ENCODE peak calls at places on chromosomes 16 and 17, in eight cellular contexts. C, V, Y, A, L, J, Z and U are unnamed samples. For H3K4me1 and H3K36me3, the result is how much of the 10 kb centered on the place peaks cover.

GRCh38 chr17:80105762-80106161 is 4.4 kb downstream of the GAA start:
- DNase-seq in C (no peak), A (peak), Z (peak), L (no peak), J (no peak), Y (peak), V (no peak), U (no peak)

GRCh38 chr17:7716901-7717755 is at the start of gene DNAH2:
- DNase-seq in C (peak), A (peak), L (peak), V (no peak), J (no peak), Z (peak), Y (peak), U (peak)

GRCh38 chr16:3281222-3281621 is 2.1 kb upstream of the ZNF263 start:
- DNase-seq in C (peak), V (no peak), L (no peak), Z (no peak), J (no peak), A (no peak), Y (no peak), U (no peak)

GRCh38 chr17:5950871-5951270 is 119.3 kb upstream of the WSCD1 start:
- DNase-seq in J (no peak), L (peak), V (no peak), A (no peak), C (no peak), Z (no peak), Y (no peak), U (no peak)

GRCh38 chr17:60230358-60230757 is 80.6 kb downstream of the CA4 start:
- DNase-seq in A (no peak), Z (no peak), L (no peak), C (no peak), Y (no peak), J (no peak), V (no peak), U (no peak)

GRCh38 chr16:89217388-89218191 is at the start of gene ZNF778:
- DNase-seq in Y (peak), C (peak), A (peak), J (peak), V (peak), Z (peak), L (peak), U (peak)

GRCh38 chr16:27759947-27760844 is 210.3 kb downstream of the KATNIP start:
- DNase-seq in Z (no peak), J (no peak), Y (no peak), C (no peak), V (no peak), L (no peak), A (no peak), U (no peak)

GRCh38 chr16:77686385-77686784 is 35.9 kb upstream of the NUDT7 start:
- DNase-seq in A (no peak), V (no peak), C (no peak), Z (no peak), J (no peak), L (no peak), Y (no peak), U (no peak)

GRCh38 chr17:74797824-74798223 is 21.7 kb upstream of the NAT9 start:
- DNase-seq in C (no peak), Z (no peak), L (no peak), V (no peak), A (no peak), J (no peak), Y (no peak), U (no peak)

GRCh38 chr16:4496305-4496704 is 20.1 kb downstream of the HMOX2 start:
- DNase-seq in C (no peak), V (no peak), A (peak), L (no peak), Y (no peak), J (no peak), Z (no peak), U (no peak)

DNA sequence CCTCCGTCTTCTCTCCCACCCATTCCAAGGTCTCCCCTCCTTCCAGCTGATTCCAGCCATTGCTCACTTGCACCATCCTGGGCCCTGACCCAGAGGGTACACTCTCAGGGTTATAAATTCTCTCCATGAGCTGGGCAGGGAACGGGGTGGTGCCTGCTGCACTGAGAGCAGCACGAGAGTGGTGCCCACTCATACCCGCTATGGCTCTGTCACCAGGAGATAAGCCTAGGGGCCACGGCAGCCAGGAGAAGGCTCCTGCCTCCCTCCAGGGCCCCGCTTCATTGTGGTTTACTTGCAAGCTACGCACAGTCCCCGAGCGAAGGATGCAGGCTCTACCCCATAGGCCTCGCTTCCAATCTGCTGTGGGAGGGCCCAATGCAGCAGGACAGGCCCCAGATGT is 48.6 kb downstream of the VAC14 start:
- DNase-seq in A (no peak), Y (no peak), V (no peak), C (no peak), L (no peak), Z (no peak), J (no peak), U (no peak)
- H3K4me1 ChIP-seq in A (under half), Y (half or more), V (under half), C (under half), L (under half), Z (under half), J (under half), U (under half)

GRCh38 chr17:82926081-82926480 is 86.3 kb upstream of the ZNF750 start:
- DNase-seq in A (no peak), Y (no peak), J (no peak), Z (peak), L (no peak), V (no peak), C (no peak), U (no peak)
- H3K36me3 ChIP-seq in A (under half), Y (half or more), J (half or more), Z (under half), L (under half), V (under half), C (under half), U (under half)

DNA sequence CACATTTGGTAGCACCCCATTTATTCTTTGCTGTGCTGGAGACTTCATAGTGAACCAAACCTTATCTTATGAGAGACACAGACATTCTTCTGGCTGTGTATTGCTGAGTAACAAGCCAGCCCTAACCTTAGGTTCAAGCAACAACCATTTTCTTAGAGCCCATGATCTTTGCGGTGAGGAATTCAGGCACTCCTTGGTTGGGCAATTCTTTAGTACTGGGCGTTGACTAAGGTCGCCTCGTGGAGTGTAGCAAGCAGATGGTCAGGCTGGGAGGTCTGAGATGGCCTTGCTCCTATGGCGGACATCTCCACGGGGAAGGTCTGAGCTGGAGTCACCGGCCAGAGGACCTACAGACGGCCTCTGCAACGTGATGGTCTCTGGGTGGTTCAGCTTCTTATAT is 43.1 kb downstream of the ARSG start:
- DNase-seq in J (no peak), A (peak), Z (no peak), C (no peak), Y (no peak), L (no peak), V (no peak), U (no peak)
- H3K27ac ChIP-seq in J (no peak), A (no peak), Z (no peak), C (no peak), Y (no peak), L (no peak), V (no peak), U (no peak)

GRCh38 chr17:57480438-57481196 is 224.3 kb downstream of the MSI2 start:
- DNase-seq in A (peak), Z (no peak), Y (no peak), L (no peak), C (no peak), V (no peak), J (no peak), U (no peak)

GRCh38 chr17:57484081-57484666 is 227.9 kb downstream of the MSI2 start:
- DNase-seq in L (no peak), Y (no peak), V (no peak), A (no peak), C (no peak), Z (no peak), J (no peak), U (no peak)

GRCh38 chr17:57478851-57479250 is 222.5 kb downstream of the MSI2 start:
- DNase-seq in L (no peak), Z (no peak), Y (no peak), C (no peak), J (no peak), V (no peak), A (no peak), U (no peak)

GRCh38 chr17:57482657-57483056 is 226.3 kb downstream of the MSI2 start:
- DNase-seq in A (no peak), Z (no peak), L (no peak), J (no peak), V (no peak), C (no peak), Y (no peak), U (no peak)

GRCh38 chr17:57481901-57482300 is 225.6 kb downstream of the MSI2 start:
- DNase-seq in C (peak), L (no peak), Z (no peak), V (no peak), A (peak), J (no peak), Y (no peak), U (no peak)
- H3K4me1 ChIP-seq in C (under half), L (under half), Z (under half), V (under half), A (under half), J (under half), Y (under half), U (under half)

GRCh38 chr16:68985855-68986254 is 119.6 kb upstream of the HAS3 start:
- DNase-seq in Y (no peak), A (peak), C (no peak), V (no peak), J (no peak), Z (no peak), L (no peak), U (no peak)
- H3K36me3 ChIP-seq in Y (under half), A (under half), C (under half), V (under half), J (under half), Z (under half), L (under half), U (under half)

GRCh38 chr17:40342575-40343058 is 21.9 kb downstream of the GJD3 start:
- DNase-seq in Y (no peak), L (no peak), V (no peak), Z (no peak), J (no peak), A (no peak), C (no peak), U (peak)
- H3K27ac ChIP-seq in Y (peak), L (no peak), V (peak), Z (peak), J (peak), A (peak), C (peak), U (peak)

GRCh38 chr17:65381160-65381559 is 180.3 kb downstream of the AXIN2 start:
- DNase-seq in Z (no peak), L (no peak), Y (no peak), J (no peak), A (no peak), V (no peak), C (no peak), U (no peak)
- H3K4me1 ChIP-seq in Z (under half), L (under half), Y (under half), J (under half), A (under half), V (under half), C (under half), U (under half)

DNA sequence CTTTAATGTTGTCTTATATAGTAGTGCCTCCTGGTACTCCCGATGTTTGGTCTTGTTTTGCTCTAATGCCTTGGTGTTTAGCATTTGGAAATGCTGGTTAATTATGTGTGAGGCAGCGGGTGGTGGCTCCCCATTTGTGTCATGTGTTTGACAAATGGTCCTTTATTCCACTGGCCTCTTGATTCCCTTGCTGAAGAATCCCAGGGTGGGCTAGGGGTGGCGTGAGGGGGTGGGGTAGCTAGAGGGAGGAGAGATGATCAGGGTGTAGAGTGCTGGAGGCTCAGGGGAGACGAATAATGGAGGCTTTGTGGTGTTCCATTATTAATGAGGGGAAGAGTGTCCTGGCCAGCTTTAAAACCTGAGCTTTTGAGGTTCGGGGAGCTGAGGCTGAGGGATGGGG is 5.4 kb downstream of the DYNLL2 start:
- DNase-seq in C (no peak), Z (no peak), A (no peak), V (no peak), L (no peak), J (no peak), Y (no peak), U (no peak)
- H3K36me3 ChIP-seq in C (under half), Z (under half), A (under half), V (half or more), L (under half), J (half or more), Y (half or more), U (under half)

DNA sequence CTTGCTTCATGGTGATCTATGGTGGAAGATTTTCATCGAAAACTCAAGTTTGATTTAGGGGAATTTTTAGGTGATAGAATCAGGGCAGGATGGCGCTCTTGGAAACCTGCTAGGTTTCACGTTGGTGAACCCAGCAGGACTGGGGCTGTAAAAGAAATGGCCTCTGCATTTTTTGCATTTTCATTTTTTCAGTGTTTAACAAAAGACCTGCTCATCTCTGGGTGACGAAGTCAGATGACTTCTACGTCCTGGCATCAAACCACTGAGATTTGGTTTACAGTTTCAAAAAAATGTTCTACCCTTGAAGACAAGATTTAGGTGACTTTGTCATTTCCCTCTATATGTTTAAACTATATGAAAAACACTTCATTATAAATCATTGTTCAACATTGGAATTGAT is 1.9 kb downstream of the PGS1 start:
- DNase-seq in V (no peak), J (peak), L (no peak), Y (no peak), C (no peak), Z (no peak), A (no peak), U (no peak)
- H3K27ac ChIP-seq in V (no peak), J (peak), L (no peak), Y (peak), C (no peak), Z (peak), A (peak), U (peak)